ENCODE peak calls at places on chromosomes 12 and 14, in six cellular contexts. O is heart left ventricle, J is fibroblast of lung, R is GM13977, E is GM23338, W is fibroblast of the aortic adventitia. Q is an unnamed sample.

GRCh38 chr12:50572760-50573159 is 68.0 kb downstream of the DIP2B start:
- DNase-seq in O (no peak), J (no peak), R (no peak), E (no peak), W (no peak), Q (no peak)

GRCh38 chr12:65536876-65537661 is 258.6 kb downstream of the MSRB3 start:
- DNase-seq in O (no peak), J (peak), R (peak), E (no peak), W (peak), Q (no peak)

GRCh38 chr14:30620178-30620577 is 1.9 kb upstream of the SCFD1 start:
- DNase-seq in O (no peak), J (peak), R (peak), E (no peak), W (peak), Q (no peak)

GRCh38 chr12:102120886-102121285 is 903 bp downstream of the PARPBP start:
- DNase-seq in O (no peak), J (peak), R (peak), E (peak), W (peak), Q (no peak)

GRCh38 chr14:101843038-101843437 is 81.5 kb downstream of the PPP2R5C start:
- DNase-seq in O (no peak), J (no peak), R (no peak), E (no peak), W (no peak), Q (no peak)

GRCh38 chr12:89781961-89782360 is 73.3 kb upstream of the ATP2B1 start:
- DNase-seq in O (no peak), J (peak), R (no peak), E (no peak), W (no peak), Q (no peak)

GRCh38 chr12:3097186-3097804 is 20.1 kb downstream of the TSPAN9 start:
- DNase-seq in O (peak), J (peak), R (no peak), E (no peak), W (peak), Q (no peak)

GRCh38 chr12:82682851-82683261 is 3.9 kb upstream of the TMTC2 start:
- DNase-seq in O (no peak), J (peak), R (no peak), E (no peak), W (peak), Q (no peak)

GRCh38 chr14:37447883-37448391 is 147.1 kb downstream of the FOXA1 start:
- DNase-seq in O (no peak), J (no peak), R (no peak), E (no peak), W (no peak), Q (no peak)

GRCh38 chr12:32305163-32305562 is 94.2 kb upstream of the FGD4 start:
- DNase-seq in O (no peak), J (peak), R (no peak), E (no peak), W (peak), Q (no peak)

GRCh38 chr14:59424707-59425106 is 40.5 kb downstream of the GPR135 start:
- DNase-seq in O (peak), J (no peak), R (no peak), E (no peak), W (no peak), Q (no peak)

GRCh38 chr12:114809132-114809531 is 125.2 kb upstream of the TBX3 start:
- DNase-seq in O (no peak), J (no peak), R (no peak), E (no peak), W (no peak), Q (no peak)

GRCh38 chr12:131327521-131328488 is 374.1 kb downstream of the ADGRD1 start:
- DNase-seq in O (no peak), J (no peak), R (no peak), E (peak), W (no peak), Q (no peak)

GRCh38 chr14:23559010-23559920 is 3.2 kb downstream of the THTPA start:
- DNase-seq in O (peak), J (peak), R (peak), E (peak), W (peak), Q (peak)

GRCh38 chr12:89768586-89769482 is 60.2 kb upstream of the ATP2B1 start:
- DNase-seq in O (no peak), J (peak), R (no peak), E (no peak), W (peak), Q (no peak)

GRCh38 chr12:20374775-20375174 is 6.4 kb downstream of the PDE3A start:
- DNase-seq in O (no peak), J (no peak), R (no peak), E (no peak), W (no peak), Q (no peak)

GRCh38 chr14:74784634-74785033 is 21.5 kb downstream of the YLPM1 start:
- DNase-seq in O (no peak), J (no peak), R (no peak), E (no peak), W (no peak), Q (no peak)

GRCh38 chr14:91382712-91383111 is 34.9 kb downstream of the CCDC88C start:
- DNase-seq in O (no peak), J (no peak), R (no peak), E (no peak), W (no peak), Q (no peak)

GRCh38 chr12:52235822-52236291 is 2.8 kb downstream of the KRT7 start:
- DNase-seq in O (peak), J (no peak), R (peak), E (no peak), W (no peak), Q (peak)

GRCh38 chr12:122989443-122989839 is 9.0 kb downstream of the ARL6IP4 start:
- DNase-seq in O (peak), J (no peak), R (no peak), E (no peak), W (no peak), Q (no peak)

GRCh38 chr12:102990419-102990818 is 32.9 kb downstream of the ASCL1 start:
- DNase-seq in O (no peak), J (no peak), R (no peak), E (peak), W (no peak), Q (no peak)

GRCh38 chr14:81952917-81953316 is 419.3 kb upstream of the SEL1L start:
- DNase-seq in O (no peak), J (no peak), R (no peak), E (no peak), W (no peak), Q (no peak)

GRCh38 chr12:127463237-127463636 is 803.7 kb upstream of the TMEM132C start:
- DNase-seq in O (no peak), J (no peak), R (no peak), E (no peak), W (no peak), Q (no peak)

GRCh38 chr14:60508707-60509437 is at the start of gene SIX6:
- DNase-seq in O (no peak), J (no peak), R (no peak), E (peak), W (no peak), Q (no peak)
- TF ChIP-seq CTCF in O (no peak), J (no peak), R (no peak), E (no peak), W (no peak), Q (no peak)

DNA sequence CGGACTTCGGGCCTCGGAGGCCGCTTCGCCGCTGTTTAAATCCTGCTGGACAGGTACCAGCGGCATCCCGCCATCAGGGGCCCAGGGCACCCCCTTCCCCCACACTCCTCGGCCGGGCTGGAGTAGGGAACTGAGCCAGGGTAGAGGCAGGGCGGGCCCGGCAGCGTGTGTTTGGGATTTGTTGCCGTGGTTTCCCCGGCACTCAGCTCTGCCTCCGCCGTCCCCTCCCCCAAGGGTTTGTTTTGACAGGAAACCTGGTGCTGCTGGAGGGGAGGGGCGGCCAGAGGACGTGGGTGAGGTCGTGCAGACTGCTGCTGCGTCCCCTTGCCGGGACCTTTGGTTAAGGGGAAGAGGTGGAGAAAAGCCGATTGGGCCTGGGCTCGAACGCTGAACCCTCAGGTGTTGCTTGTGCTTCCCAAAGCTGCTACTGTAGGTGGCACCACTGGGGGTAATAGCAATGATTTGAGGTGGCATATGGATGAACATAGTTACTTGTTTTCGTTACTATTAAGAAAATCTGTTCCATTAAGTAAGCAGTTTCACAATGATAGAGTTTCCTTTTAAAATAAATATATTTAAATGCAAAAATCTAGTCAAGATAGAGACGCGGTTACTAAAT is 778 bp downstream of the TCP11L2 start:
- DNase-seq in O (peak), J (peak), R (peak), E (peak), W (peak), Q (peak)
- TF ChIP-seq CTCF in O (no peak), J (no peak), R (no peak), E (no peak), W (no peak), Q (no peak)

GRCh38 chr12:401235-402126 is at the start of gene CCDC77:
- DNase-seq in O (peak), J (peak), R (peak), E (peak), W (peak), Q (peak)
- TF ChIP-seq CTCF in O (no peak), J (no peak), R (no peak), E (no peak), W (peak), Q (no peak)

GRCh38 chr12:13044002-13044858 is at the start of gene FAM234B:
- DNase-seq in O (peak), J (peak), R (peak), E (peak), W (peak), Q (peak)
- TF ChIP-seq CTCF in O (no peak), J (peak), R (no peak), E (peak), W (peak), Q (no peak)

DNA sequence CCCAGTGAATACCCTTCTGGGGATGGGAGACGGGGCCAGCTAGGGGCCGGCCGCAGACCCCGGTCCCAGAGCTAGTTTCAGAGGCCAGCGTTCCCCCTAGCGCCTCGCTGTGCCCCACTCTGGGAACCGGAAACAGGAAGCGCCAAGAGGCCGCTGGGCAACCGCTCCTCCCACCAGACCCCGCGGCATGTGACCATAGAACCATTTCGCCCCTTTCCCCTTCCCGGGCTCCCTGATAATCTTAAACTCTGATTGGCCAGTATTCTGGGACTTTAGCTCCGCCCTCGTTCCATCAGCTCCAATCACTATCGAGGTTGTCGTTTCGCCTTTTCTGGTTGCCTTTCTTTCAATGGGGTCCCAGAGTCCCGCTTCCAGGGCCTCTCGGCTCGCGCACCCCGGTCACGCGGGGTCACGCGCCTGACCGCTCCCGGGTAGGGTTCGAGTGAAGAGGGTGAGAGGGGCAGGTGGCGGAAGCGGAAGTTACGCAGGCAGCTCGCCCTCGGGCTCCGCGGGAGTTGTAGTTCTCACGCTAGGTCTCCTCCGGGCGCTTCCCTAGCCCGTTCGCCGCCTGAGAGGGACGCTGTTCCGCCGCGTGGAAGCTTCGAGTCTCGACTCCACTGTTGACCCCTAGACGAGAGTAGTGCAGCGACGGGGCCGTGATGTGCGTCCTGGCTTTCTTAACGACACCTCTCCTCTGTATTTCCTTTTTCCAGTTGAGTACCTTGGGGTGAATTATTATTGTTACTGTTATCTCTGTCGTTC is at the start of gene M6PR:
- DNase-seq in O (peak), J (peak), R (peak), E (peak), W (peak), Q (peak)
- TF ChIP-seq CTCF in O (peak), J (peak), R (peak), E (peak), W (peak), Q (no peak)

DNA sequence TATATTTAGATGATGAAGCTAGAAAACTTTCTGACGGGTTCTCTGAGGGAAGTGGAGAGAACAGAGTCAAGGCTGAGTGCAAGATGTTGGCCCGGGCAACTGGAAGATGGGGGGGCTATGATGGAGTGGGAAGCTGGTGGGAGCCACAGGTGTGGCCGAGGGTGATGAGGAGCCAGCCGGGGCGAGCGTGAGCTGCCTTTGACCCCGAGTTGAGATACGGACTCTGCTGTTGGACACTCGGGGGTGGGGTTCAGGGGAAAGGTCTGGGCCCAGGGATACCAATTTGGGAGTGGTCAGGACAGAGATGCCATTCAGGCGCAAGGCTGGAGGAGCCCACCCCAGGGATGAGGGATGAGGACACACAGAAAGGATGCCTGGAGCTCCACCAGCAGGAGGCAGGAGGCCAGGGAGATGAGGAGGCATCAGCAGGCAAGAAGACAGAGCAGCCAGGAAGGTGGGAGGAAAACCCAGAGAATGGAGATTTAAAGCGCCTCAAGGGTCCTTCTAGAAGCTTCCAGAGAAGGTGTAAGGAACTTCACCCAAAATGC is 9.0 kb downstream of the SCARB1 start:
- DNase-seq in O (no peak), J (no peak), R (no peak), E (no peak), W (no peak), Q (no peak)
- TF ChIP-seq CTCF in O (no peak), J (no peak), R (no peak), E (no peak), W (no peak), Q (no peak)

GRCh38 chr12:6430990-6431353 is 13.8 kb upstream of the CD27 start:
- DNase-seq in O (no peak), J (no peak), R (no peak), E (no peak), W (no peak), Q (no peak)
- TF ChIP-seq CTCF in O (no peak), J (no peak), R (no peak), E (no peak), W (no peak), Q (no peak)